ENCODE peak calls at places on chromosomes 1 and 21, in six cellular contexts. Y is fibroblast of lung, R is brain microvascular endothelial cell, Z is BJ, S is AG10803, J is right lobe of liver. P is an unnamed sample.

GRCh38 chr1:85862456-85862855 is 154.2 kb upstream of the ZNHIT6 start:
- DNase-seq in Y (peak), R (peak), Z (no peak), S (peak), J (no peak), P (no peak)

GRCh38 chr1:72845342-72845741 is 563.0 kb upstream of the NEGR1 start:
- DNase-seq in Y (peak), R (peak), Z (no peak), S (peak), J (no peak), P (no peak)

GRCh38 chr1:166080965-166081870 is 85.6 kb downstream of the FAM78B start:
- DNase-seq in Y (no peak), R (no peak), Z (no peak), S (peak), J (no peak), P (no peak)

GRCh38 chr1:70805641-70806040 is 242.0 kb downstream of the PTGER3 start:
- DNase-seq in Y (no peak), R (no peak), Z (no peak), S (no peak), J (no peak), P (no peak)

GRCh38 chr1:19949016-19949415 is 25.6 kb upstream of the PLA2G2E start:
- DNase-seq in Y (peak), R (peak), Z (peak), S (peak), J (no peak), P (peak)

GRCh38 chr1:106536741-106537140 is 519.7 kb upstream of the PRMT6 start:
- DNase-seq in Y (peak), R (peak), Z (peak), S (peak), J (no peak), P (peak)

GRCh38 chr1:41660570-41661427 is 176.3 kb upstream of the EDN2 start:
- DNase-seq in Y (no peak), R (no peak), Z (no peak), S (no peak), J (no peak), P (no peak)

GRCh38 chr1:181079382-181079781 is 9.1 kb upstream of the IER5 start:
- DNase-seq in Y (no peak), R (no peak), Z (no peak), S (no peak), J (no peak), P (no peak)

GRCh38 chr1:214296860-214297699 is 16.1 kb downstream of the SMYD2 start:
- DNase-seq in Y (peak), R (peak), Z (peak), S (peak), J (no peak), P (no peak)

GRCh38 chr1:225561675-225562074 is 91.2 kb downstream of the ENAH start:
- DNase-seq in Y (no peak), R (no peak), Z (no peak), S (no peak), J (no peak), P (no peak)

GRCh38 chr1:27143408-27143807 is 11.5 kb downstream of the SLC9A1 start:
- DNase-seq in Y (peak), R (no peak), Z (no peak), S (peak), J (no peak), P (no peak)

GRCh38 chr1:95388041-95388440 is 154.0 kb downstream of the RWDD3 start:
- DNase-seq in Y (no peak), R (no peak), Z (no peak), S (no peak), J (no peak), P (no peak)

GRCh38 chr21:44982558-44983244 is 42.9 kb downstream of the SLX9 start:
- DNase-seq in Y (peak), R (peak), Z (no peak), S (no peak), J (peak), P (no peak)

GRCh38 chr1:105326883-105327282 is 1577.2 kb downstream of the AMY1C start:
- DNase-seq in Y (no peak), R (no peak), Z (no peak), S (no peak), J (no peak), P (no peak)

GRCh38 chr1:21639594-21640041 is 29.5 kb downstream of the RAP1GAP start:
- DNase-seq in Y (no peak), R (no peak), Z (no peak), S (no peak), J (no peak), P (no peak)

GRCh38 chr1:31396633-31397351 is 16.2 kb upstream of the SERINC2 start:
- DNase-seq in Y (peak), R (peak), Z (peak), S (peak), J (no peak), P (peak)

GRCh38 chr1:150548632-150549495 is at the start of gene ADAMTSL4:
- DNase-seq in Y (peak), R (peak), Z (no peak), S (peak), J (peak), P (no peak)

GRCh38 chr21:15617968-15618367 is 111.8 kb upstream of the USP25 start:
- DNase-seq in Y (peak), R (peak), Z (peak), S (peak), J (no peak), P (no peak)

GRCh38 chr1:27366113-27366410 is 699 bp downstream of the MAP3K6 start:
- DNase-seq in Y (peak), R (peak), Z (peak), S (peak), J (peak), P (no peak)

GRCh38 chr1:37841652-37842051 is 17.7 kb downstream of the MTF1 start:
- DNase-seq in Y (no peak), R (no peak), Z (no peak), S (no peak), J (no peak), P (no peak)

DNA sequence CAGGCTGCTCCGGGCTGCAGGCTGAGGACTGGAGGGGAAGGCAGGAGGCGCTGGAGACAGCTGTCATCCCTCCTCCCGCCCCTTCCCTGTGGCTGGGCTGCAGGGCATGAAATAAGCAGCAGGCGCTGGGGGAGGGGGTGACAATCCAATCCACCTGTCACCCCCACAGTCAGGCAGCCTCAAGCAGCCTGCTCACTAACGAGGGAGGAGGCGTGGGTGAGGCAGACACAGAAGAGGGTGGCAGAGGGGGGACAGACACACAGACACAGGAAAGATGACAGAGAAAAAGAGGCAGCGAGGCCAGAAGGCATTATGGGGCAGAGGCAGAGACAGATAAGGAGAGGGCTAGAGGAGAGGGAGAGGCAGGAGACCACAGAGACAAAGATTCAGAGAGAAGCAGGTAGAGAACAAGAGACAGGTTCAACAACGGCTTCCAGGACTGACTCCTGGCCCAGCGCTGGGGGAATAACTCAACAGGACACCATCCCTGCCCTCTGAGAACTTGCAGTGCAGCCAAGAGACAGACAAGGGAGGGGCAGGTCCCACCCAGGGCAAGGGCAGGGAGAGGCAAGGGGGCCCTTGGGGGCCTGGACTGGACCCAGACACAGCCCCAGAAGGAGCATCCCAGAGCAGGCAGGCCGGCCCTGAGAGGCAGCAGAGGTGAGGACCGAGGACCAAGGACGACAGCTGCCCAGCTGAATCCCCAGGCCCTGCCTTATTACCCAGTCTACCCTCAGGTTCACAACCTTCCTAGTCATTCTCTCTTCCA is 11.2 kb downstream of the MEF2D start:
- DNase-seq in Y (no peak), R (no peak), Z (no peak), S (no peak), J (no peak), P (no peak)
- TF ChIP-seq CTCF in Y (no peak), R (peak), Z (peak), S (peak), J (no peak), P (peak)

DNA sequence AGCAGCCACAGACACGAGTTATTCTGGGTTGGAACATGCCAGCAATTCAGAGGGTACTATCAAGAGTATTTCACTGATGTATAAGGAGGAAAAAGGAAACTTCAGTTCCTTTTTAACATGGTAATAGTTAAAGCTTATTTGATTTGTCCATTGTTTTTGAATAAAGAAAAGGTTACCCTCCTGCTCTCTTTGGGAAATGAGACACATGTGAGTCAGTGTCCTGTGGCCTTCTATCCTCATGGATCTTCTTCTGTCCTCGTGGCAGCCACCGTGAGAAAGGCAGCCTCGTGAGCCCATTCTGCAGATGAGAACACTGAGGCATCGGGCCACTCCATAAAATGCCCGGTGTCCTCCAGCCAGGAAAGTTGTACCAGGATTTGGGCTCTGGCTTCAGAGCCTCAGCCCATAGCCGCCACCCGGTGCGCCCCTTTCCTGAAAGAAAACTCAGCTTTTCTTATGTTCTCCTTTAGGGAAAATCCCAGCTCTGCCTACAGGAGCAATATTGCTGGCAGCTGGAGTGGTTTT is 24.8 kb downstream of the KCNAB2 start:
- DNase-seq in Y (no peak), R (no peak), Z (no peak), S (no peak), J (no peak), P (no peak)
- H3K4me3 ChIP-seq in Y (no peak), R (no peak), Z (no peak), S (no peak), J (no peak), P (no peak)

GRCh38 chr1:52904590-52905375 is 16.8 kb downstream of the ECHDC2 start:
- DNase-seq in Y (peak), R (peak), Z (no peak), S (peak), J (no peak), P (no peak)
- TF ChIP-seq CTCF in Y (peak), R (peak), Z (peak), S (peak), J (peak), P (peak)

GRCh38 chr1:201632364-201632952 is 93.5 kb downstream of the NAV1 start:
- DNase-seq in Y (no peak), R (no peak), Z (no peak), S (no peak), J (no peak), P (no peak)

GRCh38 chr1:201633297-201633696 is 94.4 kb downstream of the NAV1 start:
- DNase-seq in Y (no peak), R (no peak), Z (no peak), S (no peak), J (no peak), P (no peak)

GRCh38 chr1:201630582-201630981 is 91.7 kb downstream of the NAV1 start:
- DNase-seq in Y (no peak), R (no peak), Z (no peak), S (peak), J (no peak), P (no peak)

GRCh38 chr1:201628490-201628889 is 89.6 kb downstream of the NAV1 start:
- DNase-seq in Y (no peak), R (no peak), Z (no peak), S (no peak), J (no peak), P (no peak)

GRCh38 chr1:201631037-201631436 is 92.1 kb downstream of the NAV1 start:
- DNase-seq in Y (no peak), R (no peak), Z (no peak), S (no peak), J (no peak), P (no peak)
- H3K4me3 ChIP-seq in Y (no peak), R (no peak), Z (no peak), S (no peak), J (no peak), P (no peak)

DNA sequence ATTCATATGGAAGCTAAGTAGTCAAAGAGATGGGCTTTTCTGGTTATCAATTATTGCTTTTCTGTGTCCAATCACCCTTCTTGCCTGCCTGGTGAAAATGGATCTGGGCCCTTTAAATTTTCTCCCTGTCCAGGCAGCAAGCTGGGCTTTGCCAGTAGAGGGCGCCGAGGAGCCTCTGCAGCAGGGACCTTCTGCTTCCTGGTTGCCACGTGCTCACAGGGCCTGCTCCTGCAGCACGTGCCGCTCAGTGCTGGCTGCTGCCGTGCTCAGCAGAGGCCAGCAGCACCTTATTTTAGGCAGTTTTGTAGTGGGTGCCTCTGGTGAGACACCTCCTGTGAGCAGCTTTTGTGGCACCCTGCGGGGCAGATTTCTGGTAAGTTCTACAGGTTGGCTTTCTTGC is 4.0 kb downstream of the ACTL8 start:
- DNase-seq in Y (peak), R (no peak), Z (no peak), S (no peak), J (no peak), P (no peak)
- TF ChIP-seq CTCF in Y (no peak), R (peak), Z (peak), S (peak), J (no peak), P (peak)

GRCh38 chr1:34013136-34013535 is 149.3 kb downstream of the HMGB4 start:
- DNase-seq in Y (no peak), R (no peak), Z (no peak), S (no peak), J (no peak), P (no peak)

GRCh38 chr1:34013958-34014737 is 150.3 kb downstream of the HMGB4 start:
- DNase-seq in Y (no peak), R (no peak), Z (no peak), S (peak), J (peak), P (no peak)

DNA sequence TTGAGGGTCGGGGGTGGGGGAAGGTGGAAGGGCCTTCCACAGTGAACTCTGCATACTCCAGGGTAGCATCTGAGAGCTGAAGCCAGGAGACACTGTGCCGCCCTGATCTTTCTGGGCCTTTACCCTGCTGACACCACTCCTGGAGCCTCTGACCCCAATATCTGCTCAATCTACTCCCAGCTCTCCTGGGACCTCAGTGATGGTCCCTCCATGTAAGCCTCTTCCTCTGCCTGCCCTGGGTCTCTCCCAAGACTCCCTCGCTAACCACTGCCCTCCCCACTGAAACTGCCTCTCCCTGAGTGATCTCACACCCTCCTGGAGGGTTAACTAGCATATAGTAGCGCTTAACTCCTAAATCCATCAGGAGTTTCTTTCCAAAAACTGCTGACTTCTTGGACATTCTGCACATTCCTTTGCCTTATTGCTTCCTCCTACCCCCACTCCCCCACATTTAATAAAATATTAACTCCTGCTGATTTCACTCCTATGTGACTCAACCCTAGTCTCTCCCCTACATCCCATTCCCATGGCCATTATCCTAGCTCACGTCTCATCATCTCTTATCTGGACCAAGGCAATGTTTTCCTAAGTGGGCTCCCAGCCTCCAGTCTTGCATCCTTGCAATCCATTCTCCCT is 145.6 kb downstream of the HMGB4 start:
- DNase-seq in Y (no peak), R (no peak), Z (no peak), S (peak), J (no peak), P (peak)
- H3K4me3 ChIP-seq in Y (no peak), R (no peak), Z (no peak), S (no peak), J (no peak), P (no peak)